ENCODE peak calls at places on chromosomes 3 and 15, in ten cellular contexts. K is MV-4-11; G is left cardiac atrium; I is ovary; U is endothelial cell of umbilical vein; F is dorsolateral prefrontal cortex; O is activated CD4-positive, alpha-beta T cell treated with anti-CD3 and anti-CD28 coated beads for 1 hour; D is sigmoid colon; P is stimulated activated CD4-positive, alpha-beta T cell treated with anti-CD3 and anti-CD28 coated beads, Interleukin-4, amount 100 ng/mL, for 1 hour; M is stimulated activated CD8-positive, alpha-beta memory T cell treated with anti-CD3 and anti-CD28 coated beads, Interleukin-4, amount 100 ng/mL, for 1 hour. B is an unnamed sample.
A peak's percentile ranks its signal among the peaks of the same experiment; 100 is the strongest.

GRCh38 chr3:127027811-127028548 is 45.1 kb downstream of the PLXNA1 start:
- DNase-seq in O (no peak), M (no peak), I (no peak), G (no peak), F (no peak), P (no peak), D (no peak), K (no peak), U (no peak), B (no peak)

GRCh38 chr15:70053006-70053702 is 44.6 kb downstream of the TLE3 start:
- DNase-seq in P (no peak), M (no peak), D (peak; percentile 61), G (no peak), U (no peak), K (no peak), F (no peak), O (no peak), I (no peak), B (no peak)

GRCh38 chr3:8450618-8451017 is 51.0 kb upstream of the LMCD1 start:
- DNase-seq in U (no peak), P (no peak), G (no peak), O (no peak), D (no peak), F (no peak), K (no peak), I (no peak), M (no peak), B (no peak)

GRCh38 chr3:151305081-151305777 is 11.4 kb downstream of the GPR87 start:
- DNase-seq in O (no peak), U (no peak), K (no peak), D (peak; percentile 67), G (no peak), P (peak; percentile 4), M (no peak), F (no peak), I (no peak), B (peak; percentile 70)

GRCh38 chr15:75751901-75752300 is 39.3 kb upstream of the CSPG4 start:
- DNase-seq in P (no peak), O (no peak), I (no peak), M (no peak), G (no peak), K (no peak), F (peak; percentile 7), D (no peak), U (no peak), B (no peak)

GRCh38 chr3:62027231-62027630 is 346.1 kb downstream of the FEZF2 start:
- DNase-seq in G (no peak), M (no peak), P (no peak), I (no peak), D (no peak), O (no peak), K (no peak), F (no peak), U (no peak), B (no peak)

GRCh38 chr3:12948891-12949711 is 107.7 kb upstream of the RPL32 start:
- DNase-seq in D (no peak), M (peak; percentile 7), P (peak; percentile 25), O (no peak), G (no peak), F (no peak), K (peak; percentile 77), U (peak; percentile 45), I (no peak), B (peak; percentile 65)

GRCh38 chr15:49832421-49832980 is 211.7 kb downstream of the DTWD1 start:
- DNase-seq in O (no peak), K (no peak), F (no peak), G (no peak), I (no peak), P (no peak), M (no peak), D (no peak), U (no peak), B (no peak)

GRCh38 chr3:79818015-79818414 is 50.2 kb upstream of the ROBO1 start:
- DNase-seq in O (no peak), D (no peak), I (no peak), F (no peak), P (no peak), M (no peak), K (no peak), U (no peak), G (no peak), B (no peak)

GRCh38 chr3:47813551-47814177 is 10.7 kb downstream of the DHX30 start:
- DNase-seq in U (no peak), F (no peak), D (no peak), P (no peak), O (no peak), K (no peak), M (no peak), G (no peak), I (no peak), B (no peak)

GRCh38 chr3:172475703-172476102 is 27.4 kb upstream of the GHSR start:
- DNase-seq in K (no peak), D (no peak), I (no peak), F (no peak), G (no peak), P (no peak), M (no peak), U (no peak), O (no peak), B (no peak)

GRCh38 chr3:45060165-45060897 is 34.2 kb downstream of the CLEC3B start:
- DNase-seq in I (no peak), G (no peak), P (no peak), U (no peak), K (no peak), M (no peak), D (no peak), O (no peak), F (no peak), B (no peak)

GRCh38 chr3:36729204-36730056 is 34.9 kb downstream of the DCLK3 start:
- DNase-seq in U (peak; percentile 50), O (no peak), F (no peak), G (no peak), D (no peak), M (no peak), K (peak; percentile 34), P (no peak), I (no peak), B (no peak)

GRCh38 chr15:101207867-101208288 is 44.0 kb downstream of the CHSY1 start:
- DNase-seq in G (peak; percentile 50), F (no peak), I (no peak), M (no peak), P (no peak), D (peak; percentile 82), O (no peak), K (peak; percentile 97), U (no peak), B (no peak)

GRCh38 chr3:161420746-161421145 is 49.4 kb upstream of the SPTSSB start:
- DNase-seq in M (no peak), U (peak; percentile 41), K (no peak), P (no peak), G (no peak), F (no peak), D (no peak), I (no peak), O (no peak), B (no peak)

GRCh38 chr3:73072634-73073033 is 11.2 kb downstream of the EBLN2 start:
- DNase-seq in P (no peak), G (no peak), F (no peak), D (no peak), K (peak; percentile 82), I (no peak), U (no peak), M (no peak), O (no peak), B (no peak)

GRCh38 chr3:107421881-107422280 is 44.6 kb downstream of the CCDC54 start:
- DNase-seq in F (no peak), U (no peak), G (no peak), M (no peak), P (no peak), K (no peak), D (no peak), I (no peak), O (no peak), B (no peak)

GRCh38 chr15:85826756-85827515 is 32.2 kb upstream of the KLHL25 start:
- DNase-seq in P (no peak), M (no peak), I (no peak), G (no peak), O (no peak), F (no peak), K (no peak), U (no peak), D (no peak), B (no peak)

GRCh38 chr3:9390265-9390888 is 7.0 kb upstream of the SETD5 start:
- DNase-seq in M (no peak), K (peak; percentile 44), I (no peak), F (no peak), D (no peak), U (no peak), G (no peak), P (no peak), O (no peak), B (no peak)

GRCh38 chr15:38401716-38402115 is 52.2 kb upstream of the FAM98B start:
- DNase-seq in M (no peak), F (no peak), D (no peak), P (no peak), K (no peak), I (no peak), U (no peak), O (no peak), G (no peak), B (no peak)

GRCh38 chr3:23961064-23961463 is 16.0 kb downstream of the NR1D2 start:
- DNase-seq in D (no peak), G (no peak), P (no peak), M (no peak), K (no peak), F (no peak), I (no peak), O (no peak), U (no peak), B (no peak)

GRCh38 chr3:17811633-17812032 is 69.2 kb upstream of the TBC1D5 start:
- DNase-seq in U (no peak), O (no peak), G (no peak), F (no peak), M (no peak), D (no peak), P (no peak), I (no peak), K (no peak), B (no peak)

GRCh38 chr3:101310580-101311375 is 9.6 kb downstream of the IMPG2 start:
- DNase-seq in P (no peak), G (no peak), U (peak; percentile 94), K (no peak), F (no peak), I (no peak), D (peak; percentile 59), M (no peak), O (no peak), B (no peak)

GRCh38 chr3:74489393-74489792 is 125.1 kb downstream of the CNTN3 start:
- DNase-seq in G (no peak), M (no peak), O (no peak), P (no peak), D (no peak), F (no peak), I (no peak), U (no peak), K (no peak), B (no peak)

GRCh38 chr3:187021748-187022402 is 91.5 kb downstream of the ST6GAL1 start:
- DNase-seq in G (no peak), M (no peak), O (no peak), K (no peak), P (no peak), I (no peak), U (no peak), D (no peak), F (no peak), B (no peak)

GRCh38 chr15:90003736-90004135 is 2.6 kb downstream of the ZNF710 start:
- DNase-seq in O (no peak), F (no peak), P (no peak), K (no peak), U (no peak), G (no peak), D (peak; percentile 45), M (no peak), I (peak; percentile 12), B (no peak)

GRCh38 chr15:74786659-74787165 is 4.8 kb downstream of the CSK start:
- DNase-seq in F (no peak), G (peak; percentile 64), I (no peak), O (no peak), D (peak; percentile 63), M (no peak), K (peak; percentile 47), U (no peak), P (no peak), B (no peak)

B was measured in activated CD8-positive, alpha-beta memory T cell treated with anti-CD3 and anti-CD28 coated beads for 24 hours.